ENCODE peak calls at places on chromosome 19, in ten cellular contexts. K, T, S, B, G, R, W, P, V and Y are unnamed samples.

GRCh38 chr19:49863935-49864320 is 3.4 kb downstream of the PNKP start:
- DNase-seq in K (no peak), T (no peak), S (no peak), B (no peak), G (no peak), R (no peak), W (no peak), P (no peak), V (no peak), Y (no peak)

GRCh38 chr19:29751932-29752331 is 36.9 kb upstream of the C19orf12 start:
- DNase-seq in K (no peak), T (no peak), S (no peak), B (no peak), G (no peak), R (no peak), W (no peak), P (no peak), V (no peak), Y (no peak)

GRCh38 chr19:45470147-45471081 is 2.6 kb downstream of the FOSB start:
- DNase-seq in K (no peak), T (no peak), S (no peak), B (no peak), G (no peak), R (no peak), W (no peak), P (no peak), V (no peak), Y (peak; percentile 37)

GRCh38 chr19:30790048-30790680 is 418.0 kb downstream of the ZNF536 start:
- DNase-seq in K (no peak), T (no peak), S (no peak), B (no peak), G (no peak), R (no peak), W (no peak), P (no peak), V (no peak), Y (no peak)

GRCh38 chr19:10521461-10522216 is 4.4 kb upstream of the S1PR5 start:
- DNase-seq in K (no peak), T (no peak), S (no peak), B (no peak), G (no peak), R (no peak), W (no peak), P (no peak), V (no peak), Y (no peak)

GRCh38 chr19:17938092-17938845 is 5.5 kb downstream of the CCDC124 start:
- DNase-seq in K (peak; percentile 53), T (peak; percentile 71), S (peak; percentile 90), B (peak; percentile 30), G (peak; percentile 82), R (no peak), W (peak; percentile 24), P (peak; percentile 74), V (peak; percentile 80), Y (peak; percentile 83)

GRCh38 chr19:41299755-41300089 is 10.2 kb upstream of the CCDC97 start:
- DNase-seq in K (no peak), T (no peak), S (peak; percentile 44), B (no peak), G (peak; percentile 53), R (no peak), W (no peak), P (no peak), V (no peak), Y (peak; percentile 44)

GRCh38 chr19:3516675-3517207 is 10.6 kb downstream of the FZR1 start:
- DNase-seq in K (no peak), T (no peak), S (no peak), B (peak; percentile 33), G (peak; percentile 20), R (no peak), W (peak; percentile 92), P (no peak), V (no peak), Y (peak; percentile 37)

GRCh38 chr19:54172413-54172763 is 572 bp downstream of the TMC4 start:
- DNase-seq in K (no peak), T (no peak), S (no peak), B (no peak), G (no peak), R (no peak), W (no peak), P (no peak), V (no peak), Y (no peak)

GRCh38 chr19:36051236-36051635 is 2.8 kb downstream of the THAP8 start:
- DNase-seq in K (no peak), T (no peak), S (peak; percentile 64), B (no peak), G (no peak), R (no peak), W (peak; percentile 22), P (no peak), V (no peak), Y (no peak)

GRCh38 chr19:12778020-12778904 is 2.9 kb upstream of the HOOK2 start:
- DNase-seq in K (peak; percentile 55), T (peak; percentile 32), S (peak; percentile 97), B (peak; percentile 85), G (peak; percentile 35), R (no peak), W (peak; percentile 23), P (no peak), V (no peak), Y (peak; percentile 38)

GRCh38 chr19:9296336-9296735 is 13.3 kb downstream of the ZNF699 start:
- DNase-seq in K (no peak), T (no peak), S (no peak), B (no peak), G (no peak), R (no peak), W (no peak), P (no peak), V (no peak), Y (no peak)

GRCh38 chr19:47623151-47623920 is 14.4 kb downstream of the BICRA start:
- DNase-seq in K (no peak), T (no peak), S (no peak), B (no peak), G (no peak), R (no peak), W (no peak), P (no peak), V (no peak), Y (no peak)

GRCh38 chr19:12293771-12294307 is 844 bp downstream of the ZNF44 start:
- DNase-seq in K (peak; percentile 2), T (peak; percentile 50), S (peak; percentile 32), B (peak; percentile 17), G (peak; percentile 36), R (no peak), W (peak; percentile 0), P (no peak), V (no peak), Y (peak; percentile 20)

GRCh38 chr19:33408116-33408515 is 34.6 kb downstream of the CEBPG start:
- DNase-seq in K (no peak), T (no peak), S (no peak), B (no peak), G (no peak), R (no peak), W (no peak), P (no peak), V (no peak), Y (no peak)

GRCh38 chr19:27762933-27763332 is 1450.0 kb downstream of the UQCRFS1 start:
- DNase-seq in K (no peak), T (no peak), S (no peak), B (no peak), G (no peak), R (no peak), W (no peak), P (no peak), V (no peak), Y (no peak)

GRCh38 chr19:2053601-2054389 is 2.8 kb upstream of the MKNK2 start:
- DNase-seq in K (no peak), T (no peak), S (no peak), B (no peak), G (no peak), R (no peak), W (no peak), P (no peak), V (no peak), Y (no peak)

GRCh38 chr19:42544146-42544545 is 15.9 kb upstream of the CEACAM1 start:
- DNase-seq in K (no peak), T (no peak), S (no peak), B (no peak), G (no peak), R (no peak), W (no peak), P (no peak), V (no peak), Y (no peak)

GRCh38 chr19:49149652-49150105 is 5.5 kb downstream of the HRC start:
- DNase-seq in K (peak; percentile 68), T (no peak), S (peak; percentile 93), B (peak; percentile 79), G (no peak), R (peak; percentile 45), W (peak; percentile 62), P (no peak), V (peak; percentile 64), Y (no peak)

GRCh38 chr19:16143399-16144215 is at the start of gene HSH2D:
- DNase-seq in K (no peak), T (peak; percentile 78), S (no peak), B (no peak), G (peak; percentile 68), R (no peak), W (peak; percentile 45), P (peak; percentile 47), V (no peak), Y (peak; percentile 66)